ENCODE peak calls at places on chromosome 3, in five cellular contexts. P is endothelial cell, R is psoas muscle, A is kidney, I is astrocyte of the spinal cord. C is an unnamed sample.
A peak's percentile ranks its signal among the peaks of the same experiment; 100 is the strongest.

GRCh38 chr3:74532446-74532845 is 82.0 kb downstream of the CNTN3 start:
- DNase-seq in I (peak; percentile 48), R (no peak), A (no peak), P (no peak), C (no peak)

GRCh38 chr3:23405081-23405480 is 202.0 kb downstream of the UBE2E2 start:
- DNase-seq in A (no peak), I (no peak), P (no peak), R (no peak), C (no peak)

GRCh38 chr3:129441215-129441614 is 1.2 kb downstream of the IFT122 start:
- DNase-seq in I (no peak), R (no peak), A (no peak), P (no peak), C (no peak)

GRCh38 chr3:102092617-102093466 is 243.5 kb downstream of the NFKBIZ start:
- DNase-seq in R (no peak), A (no peak), P (no peak), I (peak; percentile 81), C (no peak)

GRCh38 chr3:45516829-45517228 is 77.7 kb upstream of the LIMD1 start:
- DNase-seq in R (no peak), I (peak; percentile 65), A (no peak), P (no peak), C (no peak)

GRCh38 chr3:17583530-17583929 is 158.9 kb downstream of the TBC1D5 start:
- DNase-seq in A (no peak), R (no peak), I (no peak), P (no peak), C (no peak)

GRCh38 chr3:143000525-143000924 is 845 bp upstream of the U2SURP start:
- DNase-seq in R (no peak), P (no peak), A (no peak), I (peak; percentile 56), C (no peak)

GRCh38 chr3:114496874-114497273 is 203.0 kb downstream of the TIGIT start:
- DNase-seq in A (no peak), P (no peak), I (peak; percentile 14), R (no peak), C (no peak)

GRCh38 chr3:71846189-71846588 is 61.2 kb upstream of the PROK2 start:
- DNase-seq in A (no peak), R (no peak), P (no peak), I (no peak), C (no peak)

GRCh38 chr3:126135398-126136076 is 44.8 kb downstream of the ALDH1L1 start:
- DNase-seq in R (peak; percentile 5), A (peak; percentile 67), I (no peak), P (no peak), C (peak; percentile 77)

GRCh38 chr3:69012111-69012835 is 1.2 kb downstream of the EOGT start:
- DNase-seq in R (peak; percentile 56), A (peak; percentile 80), I (no peak), P (peak; percentile 24), C (no peak)

GRCh38 chr3:33577588-33577987 is 137.4 kb upstream of the UBP1 start:
- DNase-seq in A (no peak), R (no peak), I (no peak), P (no peak), C (no peak)

GRCh38 chr3:111926266-111926676 is 52.6 kb upstream of the ABHD10 start:
- DNase-seq in I (no peak), R (no peak), P (no peak), A (no peak), C (no peak)

GRCh38 chr3:36814776-36815175 is 50.4 kb upstream of the DCLK3 start:
- DNase-seq in I (no peak), P (no peak), R (no peak), A (no peak), C (no peak)

GRCh38 chr3:23669541-23670255 is 136.1 kb upstream of the UBE2E1 start:
- DNase-seq in I (no peak), R (no peak), P (no peak), A (no peak), C (no peak)

GRCh38 chr3:66824450-66824849 is 173.7 kb upstream of the KBTBD8 start:
- DNase-seq in R (no peak), I (no peak), A (no peak), P (no peak), C (no peak)

GRCh38 chr3:99578339-99578970 is 59.9 kb upstream of the COL8A1 start:
- DNase-seq in I (peak; percentile 44), A (no peak), P (no peak), R (no peak), C (no peak)

GRCh38 chr3:36540898-36541518 is 160.7 kb downstream of the STAC start:
- DNase-seq in R (no peak), P (peak; percentile 53), I (peak; percentile 64), A (no peak), C (no peak)

GRCh38 chr3:189563841-189564563 is 67.2 kb upstream of the TP63 start:
- DNase-seq in P (no peak), R (no peak), I (peak; percentile 94), A (no peak), C (no peak)

GRCh38 chr3:151789853-151790463 is 24.0 kb upstream of the AADAC start:
- DNase-seq in R (no peak), A (no peak), I (no peak), P (no peak), C (no peak)

GRCh38 chr3:50674349-50675178 is at the start of gene DOCK3:
- DNase-seq in R (peak; percentile 69), P (peak; percentile 61), I (peak; percentile 29), A (peak; percentile 80), C (no peak)

GRCh38 chr3:168782193-168782592 is 686.5 kb upstream of the GOLIM4 start:
- DNase-seq in P (no peak), I (no peak), R (no peak), A (no peak), C (no peak)

GRCh38 chr3:52237659-52238172 is 1.2 kb downstream of the TWF2 start:
- DNase-seq in P (no peak), I (peak; percentile 92), R (peak; percentile 93), A (peak; percentile 91), C (peak; percentile 94)

GRCh38 chr3:5186854-5187151 is 704 bp upstream of the EDEM1 start:
- DNase-seq in P (no peak), I (peak; percentile 53), R (no peak), A (no peak), C (no peak)

GRCh38 chr3:191246628-191247027 is 47.6 kb downstream of the OSTN start:
- DNase-seq in I (peak; percentile 75), P (no peak), A (no peak), R (no peak), C (no peak)

GRCh38 chr3:153595186-153595815 is 433.3 kb downstream of the RAP2B start:
- DNase-seq in P (no peak), A (no peak), R (no peak), I (peak; percentile 65), C (no peak)

GRCh38 chr3:192706272-192706671 is 21.1 kb downstream of the FGF12 start:
- DNase-seq in I (no peak), A (peak; percentile 48), R (no peak), P (no peak), C (no peak)

GRCh38 chr3:195715583-195716266 is 5.1 kb upstream of the MUC20 start:
- DNase-seq in A (peak; percentile 37), I (no peak), R (no peak), P (no peak), C (peak; percentile 39)

GRCh38 chr3:172699070-172699469 is 11.8 kb downstream of the NCEH1 start:
- DNase-seq in I (no peak), R (no peak), A (no peak), P (no peak), C (no peak)

DNA sequence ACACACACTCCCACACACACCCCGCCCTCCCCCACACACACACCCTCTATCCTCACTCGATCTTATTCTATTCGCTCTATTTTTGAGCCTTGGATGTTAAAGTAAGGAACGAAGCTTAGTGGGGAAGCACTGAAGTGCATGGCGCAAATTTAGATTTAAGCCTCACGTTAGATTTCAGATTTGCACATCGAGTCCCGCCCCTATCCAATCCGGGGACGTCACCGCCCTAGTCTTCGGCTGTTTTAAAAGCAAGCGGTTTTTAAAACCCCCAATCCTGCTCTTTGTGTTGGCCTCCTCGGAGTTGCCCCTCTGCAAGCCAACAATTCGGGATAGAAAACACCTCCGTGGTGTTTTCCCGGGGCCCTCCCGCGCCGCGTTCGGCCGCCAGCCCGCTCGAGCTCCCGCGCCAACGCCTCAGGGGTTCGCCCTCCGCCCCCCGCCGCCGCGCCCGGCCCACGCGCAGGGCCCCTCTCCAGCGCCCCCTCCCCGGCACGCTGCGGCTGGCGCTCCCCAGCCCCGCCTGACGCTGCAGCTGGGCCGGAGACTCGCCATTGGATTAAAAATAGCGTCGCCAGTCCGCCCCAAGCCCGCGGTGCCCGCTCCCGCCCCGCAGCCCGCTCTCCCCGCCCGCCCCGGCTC is at the start of gene USP13:
- DNase-seq in P (peak; percentile 75), I (peak; percentile 89), A (peak; percentile 83), R (peak; percentile 69), C (no peak)
- TF ChIP-seq CTCF in P (no peak), I (no peak), A (no peak), R (peak; percentile 4), C (peak; percentile 13)

DNA sequence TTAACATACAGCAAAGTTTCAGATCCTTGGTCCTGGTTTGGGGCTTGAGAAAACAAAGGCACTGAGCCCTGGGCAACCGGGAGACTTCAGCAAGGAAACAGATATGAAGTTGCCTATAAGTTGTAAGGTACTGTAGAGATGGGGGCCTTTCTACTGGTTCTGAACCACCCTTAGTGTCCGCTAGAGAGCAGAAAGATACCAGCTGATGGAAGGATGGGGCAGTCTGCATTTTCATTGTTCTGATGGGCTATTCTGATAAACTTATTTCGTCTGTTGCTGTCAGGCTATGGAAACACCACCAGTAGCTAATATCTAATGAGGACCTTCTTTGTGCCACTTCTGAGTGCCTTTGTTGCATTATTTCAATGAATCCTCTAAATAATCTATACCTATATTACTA is 38.7 kb downstream of the FGD5 start:
- DNase-seq in R (no peak), I (no peak), A (no peak), P (no peak), C (peak; percentile 5)
- TF ChIP-seq CTCF in R (no peak), I (no peak), A (no peak), P (no peak), C (no peak)

GRCh38 chr3:44065741-44066140 is 175.9 kb upstream of the TOPAZ1 start:
- DNase-seq in A (no peak), I (no peak), P (no peak), R (no peak), C (no peak)
- TF ChIP-seq CTCF in A (no peak), I (peak; percentile 19), P (no peak), R (no peak), C (peak; percentile 60)

GRCh38 chr3:3165241-3165640 is 14.2 kb downstream of the CRBN start:
- DNase-seq in R (no peak), P (no peak), I (no peak), A (no peak), C (no peak)

GRCh38 chr3:3172627-3173026 is 6.9 kb downstream of the CRBN start:
- DNase-seq in R (no peak), P (no peak), I (no peak), A (no peak), C (no peak)

GRCh38 chr3:3165650-3166049 is 13.8 kb downstream of the CRBN start:
- DNase-seq in P (no peak), A (no peak), I (no peak), R (no peak), C (no peak)

GRCh38 chr3:3170998-3171397 is 8.5 kb downstream of the CRBN start:
- DNase-seq in P (no peak), R (no peak), I (peak; percentile 43), A (no peak), C (no peak)
- TF ChIP-seq CTCF in P (peak; percentile 60), R (peak; percentile 19), I (peak; percentile 30), A (peak; percentile 15), C (peak; percentile 77)

C was measured in chondrocyte.